ENCODE peak calls at places on chromosomes 6 and 20, in seven cellular contexts. I is stomach, F is GM23338, Q is Panc1, M is HCT116, Y is sigmoid colon, V is HepG2. K is an unnamed sample.

GRCh38 chr6:168640738-168641137 is 199.8 kb downstream of the SMOC2 start:
- DNase-seq in F (no peak), I (no peak), M (no peak), Q (no peak), V (no peak), Y (peak; percentile 78), K (no peak)

GRCh38 chr6:143396497-143397228 is 53.8 kb downstream of the ADAT2 start:
- DNase-seq in Q (no peak), I (no peak), F (no peak), V (peak; percentile 93), Y (no peak), M (no peak), K (no peak)

GRCh38 chr6:81515562-81516453 is 236.7 kb downstream of the TENT5A start:
- DNase-seq in F (no peak), Y (no peak), I (no peak), M (no peak), Q (no peak), V (no peak), K (no peak)

GRCh38 chr20:31712564-31713311 is 9.9 kb downstream of the BCL2L1 start:
- DNase-seq in I (peak; percentile 92), F (peak; percentile 97), V (peak; percentile 95), M (peak; percentile 92), Y (peak; percentile 97), Q (no peak), K (peak; percentile 6)

GRCh38 chr6:1619106-1619665 is 9.5 kb downstream of the FOXC1 start:
- DNase-seq in M (no peak), Q (no peak), F (no peak), Y (peak; percentile 52), V (no peak), I (no peak), K (no peak)

GRCh38 chr6:130694617-130695016 is 132.6 kb upstream of the SMLR1 start:
- DNase-seq in I (no peak), Q (no peak), V (no peak), Y (no peak), M (no peak), F (no peak), K (no peak)

GRCh38 chr6:134195164-134195906 is 122.6 kb downstream of the SGK1 start:
- DNase-seq in I (no peak), V (peak; percentile 84), M (no peak), F (no peak), Q (no peak), Y (no peak), K (no peak)

GRCh38 chr20:24574307-24574706 is 104.9 kb downstream of the SYNDIG1 start:
- DNase-seq in M (no peak), I (no peak), V (no peak), F (no peak), Q (no peak), Y (no peak), K (no peak)

GRCh38 chr6:1679691-1680068 is 70.0 kb downstream of the FOXC1 start:
- DNase-seq in I (no peak), Y (no peak), M (no peak), F (no peak), V (peak; percentile 49), Q (no peak), K (no peak)

GRCh38 chr20:57392512-57393271 is 1.5 kb downstream of the RBM38 start:
- DNase-seq in Q (no peak), M (no peak), F (no peak), I (peak; percentile 60), Y (peak; percentile 87), V (no peak), K (peak; percentile 96)

GRCh38 chr6:82363368-82364086 is at the start of gene TPBG:
- DNase-seq in V (peak; percentile 27), M (peak; percentile 47), Y (peak; percentile 70), I (peak; percentile 58), Q (peak; percentile 62), F (peak; percentile 96), K (peak; percentile 73)

GRCh38 chr6:13908955-13909381 is 15.8 kb upstream of the RNF182 start:
- DNase-seq in F (peak; percentile 85), V (peak; percentile 55), Y (peak; percentile 71), I (peak; percentile 34), Q (no peak), M (peak; percentile 71), K (no peak)

GRCh38 chr6:25132934-25133333 is 146.2 kb upstream of the CARMIL1 start:
- DNase-seq in Y (no peak), I (no peak), V (no peak), F (peak; percentile 45), M (no peak), Q (no peak), K (no peak)

GRCh38 chr6:45447721-45448120 is 70.0 kb upstream of the SUPT3H start:
- DNase-seq in Q (no peak), M (no peak), V (no peak), I (no peak), F (no peak), Y (no peak), K (no peak)

GRCh38 chr6:31898200-31899011 is 908 bp upstream of the EHMT2 start:
- DNase-seq in M (peak; percentile 60), V (peak; percentile 63), F (peak; percentile 86), Q (no peak), Y (no peak), I (no peak), K (peak; percentile 80)

GRCh38 chr6:113642714-113643442 is 214.3 kb upstream of the MARCKS start:
- DNase-seq in F (peak; percentile 27), Q (no peak), Y (no peak), I (peak; percentile 95), V (peak; percentile 100), M (no peak), K (no peak)

GRCh38 chr20:47328841-47329448 is 27.6 kb downstream of the ZMYND8 start:
- DNase-seq in M (no peak), V (no peak), F (no peak), I (peak; percentile 61), Q (no peak), Y (peak; percentile 82), K (no peak)

GRCh38 chr6:85911067-85911466 is 268.4 kb upstream of the SYNCRIP start:
- DNase-seq in Q (no peak), V (no peak), Y (no peak), M (no peak), I (no peak), F (no peak), K (no peak)

GRCh38 chr6:168968228-168968627 is 285.4 kb downstream of the THBS2 start:
- DNase-seq in Y (peak; percentile 86), M (no peak), V (peak; percentile 44), Q (no peak), I (no peak), F (peak; percentile 15), K (no peak)

DNA sequence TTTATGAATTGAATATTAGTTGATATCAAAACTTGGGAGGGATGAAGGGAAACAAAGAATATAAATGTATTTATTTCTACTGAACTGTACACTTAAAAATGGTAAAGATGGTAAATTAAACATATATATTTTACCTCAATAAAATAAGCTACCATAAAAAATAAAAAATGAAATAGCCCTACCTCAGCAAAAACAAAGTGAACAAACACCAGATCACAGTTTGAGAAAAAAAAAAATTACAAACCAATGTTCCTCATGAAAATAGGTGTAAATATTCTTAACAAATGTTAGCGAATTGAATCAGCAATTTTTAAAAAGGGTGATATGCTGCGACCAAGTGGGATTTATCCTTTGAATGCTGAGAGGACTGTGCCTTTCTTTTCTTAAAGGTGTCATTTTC is 28.3 kb upstream of the ZNF184 start:
- DNase-seq in F (no peak), V (no peak), M (no peak), Y (no peak), Q (no peak), I (no peak), K (no peak)
- H3K4me1 ChIP-seq in F (peaks cover 10% of the 10 kb centered on the region), V (peaks cover 31% of the 10 kb centered on the region), M (peaks cover 2% of the 10 kb centered on the region), Y (no peaks in the 10 kb centered on the region), Q (peaks cover 23% of the 10 kb centered on the region), I (peaks cover 14% of the 10 kb centered on the region), K (peaks cover 11% of the 10 kb centered on the region)

DNA sequence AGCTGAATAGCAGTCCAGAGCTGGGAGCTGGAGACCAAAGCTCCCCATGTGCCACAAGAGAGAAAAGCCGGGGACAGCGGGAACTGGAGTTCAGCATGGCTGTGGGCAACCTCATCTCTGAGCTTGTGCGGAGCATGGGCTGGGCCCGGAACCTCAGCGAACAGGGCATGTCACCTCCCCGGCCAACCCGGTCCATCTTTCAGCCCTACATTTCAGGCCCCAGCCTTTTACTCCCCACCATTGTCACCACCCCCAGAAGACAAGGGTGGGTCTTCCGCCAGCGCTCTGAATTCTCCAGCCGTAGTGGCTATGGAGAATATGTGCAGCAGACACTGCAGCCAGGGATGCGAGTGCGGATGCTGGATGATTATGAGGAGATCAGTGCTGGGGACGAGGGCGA is 4.0 kb downstream of the CUL9 start:
- DNase-seq in Y (peak; percentile 41), Q (no peak), M (no peak), V (no peak), I (no peak), F (no peak), K (peak; percentile 54)
- H3K4me3 ChIP-seq in Y (no peak overlapping the region), Q (no peak overlapping the region), M (no peak overlapping the region), V (no peak overlapping the region), I (no peak overlapping the region), F (no peak overlapping the region), K (no peak overlapping the region)

GRCh38 chr6:37474316-37474715 is 25.4 kb downstream of the CCDC167 start:
- DNase-seq in Q (no peak), F (no peak), M (no peak), V (no peak), Y (no peak), I (no peak), K (no peak)

GRCh38 chr6:37477656-37478435 is 21.8 kb downstream of the CCDC167 start:
- DNase-seq in Q (no peak), I (no peak), F (no peak), Y (no peak), V (no peak), M (no peak), K (no peak)

GRCh38 chr6:37478827-37479226 is 20.9 kb downstream of the CCDC167 start:
- DNase-seq in M (no peak), F (no peak), V (no peak), I (no peak), Y (no peak), Q (no peak), K (no peak)

GRCh38 chr6:37477186-37477585 is 22.5 kb downstream of the CCDC167 start:
- DNase-seq in F (no peak), Q (no peak), I (no peak), V (no peak), M (no peak), Y (no peak), K (no peak)

DNA sequence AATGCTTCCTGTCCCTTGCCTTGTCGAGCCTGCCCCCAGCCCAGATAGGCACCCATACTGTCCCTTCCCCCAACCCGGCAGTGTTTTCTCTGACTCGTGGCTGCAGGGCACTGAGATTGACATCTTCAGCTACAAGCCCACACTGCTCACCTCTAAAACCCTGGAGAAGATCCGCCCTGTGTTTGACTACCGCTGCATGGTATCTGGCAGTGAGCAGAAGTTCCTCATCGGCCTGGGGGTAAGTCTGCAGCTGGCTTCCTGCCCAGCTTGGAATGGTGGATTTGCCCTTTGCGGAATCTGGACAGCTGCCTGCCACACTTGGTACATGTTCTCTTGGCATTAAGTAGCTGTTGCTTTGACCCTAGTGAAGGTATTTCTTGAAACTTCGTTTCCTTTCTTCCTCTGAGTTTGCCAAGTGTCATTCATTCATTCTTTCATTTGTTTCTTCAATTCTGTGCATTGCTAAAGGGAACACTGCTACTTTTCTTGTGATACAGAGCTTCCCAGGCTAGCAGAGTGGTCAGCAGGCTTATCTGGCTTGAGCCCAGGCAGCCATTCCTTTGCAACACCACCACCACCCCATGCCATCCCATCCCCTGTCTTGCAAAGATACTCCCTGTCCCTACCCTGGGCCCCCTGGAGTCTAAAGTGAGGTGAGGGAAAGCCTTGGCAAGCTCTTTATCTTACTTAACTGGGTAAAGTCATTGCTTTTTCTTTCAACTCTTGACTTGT is 26.2 kb downstream of the CCDC167 start:
- DNase-seq in Q (no peak), V (no peak), Y (no peak), I (peak; percentile 89), M (no peak), F (no peak), K (no peak)
- TF ChIP-seq POLR2AphosphoS5 in Q (no peak), V (no peak), Y (no peak), I (peak; percentile 36), M (no peak), F (no peak), K (no peak)

GRCh38 chr6:56689114-56689513 is 46.4 kb upstream of the DST start:
- DNase-seq in I (no peak), Q (no peak), F (no peak), M (no peak), Y (no peak), V (no peak), K (no peak)
- H3K4me1 ChIP-seq in I (peaks cover 81% of the 10 kb centered on the region), Q (peaks cover 68% of the 10 kb centered on the region), F (peaks cover 24% of the 10 kb centered on the region), M (peaks cover 23% of the 10 kb centered on the region), Y (no peaks in the 10 kb centered on the region), V (peaks cover 96% of the 10 kb centered on the region), K (peaks cover 3% of the 10 kb centered on the region)

K was measured in spleen.